ENCODE peak calls at places on chromosomes 1 and 21, in six cellular contexts. One of them, this sample, is unnamed. For H3K4me1 and H3K79me2, the result is how much of the 10 kb centered on the place peaks cover.

GRCh38 chr1:111045033-111045722 is 81.5 kb upstream of the LRIF1 start:
- DNase-seq in GM23338: no peak
- DNase-seq in astrocyte: no peak
- DNase-seq in H1: no peak
- DNase-seq in fibroblast of lung: no peak
- DNase-seq in mesendoderm: no peak
- DNase-seq in this sample: no peak

GRCh38 chr1:100474838-100475237 is 63.1 kb upstream of the GPR88 start:
- DNase-seq in astrocyte: no peak
- DNase-seq in fibroblast of lung: no peak
- DNase-seq in GM23338: no peak
- DNase-seq in mesendoderm: no peak
- DNase-seq in H1: no peak
- DNase-seq in this sample: no peak

GRCh38 chr1:226482196-226482595 is 66.4 kb upstream of the STUM start:
- DNase-seq in H1: no peak
- DNase-seq in fibroblast of lung: no peak
- DNase-seq in astrocyte: no peak
- DNase-seq in GM23338: no peak
- DNase-seq in mesendoderm: no peak
- DNase-seq in this sample: no peak

GRCh38 chr1:211825990-211826389 is 4.6 kb downstream of the LPGAT1 start:
- DNase-seq in fibroblast of lung: peak
- DNase-seq in mesendoderm: no peak
- DNase-seq in H1: no peak
- DNase-seq in GM23338: no peak
- DNase-seq in astrocyte: peak
- DNase-seq in this sample: no peak

GRCh38 chr1:236773919-236774318 is 21.2 kb upstream of the MTR start:
- DNase-seq in mesendoderm: no peak
- DNase-seq in H1: no peak
- DNase-seq in astrocyte: no peak
- DNase-seq in fibroblast of lung: no peak
- DNase-seq in GM23338: no peak
- DNase-seq in this sample: no peak

GRCh38 chr1:11453742-11454442 is 25.1 kb upstream of the DISP3 start:
- DNase-seq in mesendoderm: no peak
- DNase-seq in H1: no peak
- DNase-seq in GM23338: no peak
- DNase-seq in fibroblast of lung: no peak
- DNase-seq in astrocyte: no peak
- DNase-seq in this sample: no peak

GRCh38 chr1:198560093-198560638 is 19.7 kb upstream of the ATP6V1G3 start:
- DNase-seq in fibroblast of lung: peak
- DNase-seq in GM23338: no peak
- DNase-seq in mesendoderm: no peak
- DNase-seq in astrocyte: peak
- DNase-seq in H1: no peak
- DNase-seq in this sample: no peak

GRCh38 chr1:150875197-150876110 is 945 bp downstream of the ARNT start:
- DNase-seq in fibroblast of lung: no peak
- DNase-seq in H1: no peak
- DNase-seq in GM23338: peak
- DNase-seq in astrocyte: no peak
- DNase-seq in mesendoderm: no peak
- DNase-seq in this sample: peak

GRCh38 chr21:45836694-45837670 is 144.6 kb upstream of the COL6A1 start:
- DNase-seq in GM23338: no peak
- DNase-seq in mesendoderm: no peak
- DNase-seq in fibroblast of lung: no peak
- DNase-seq in astrocyte: no peak
- DNase-seq in H1: no peak
- DNase-seq in this sample: no peak

GRCh38 chr1:232556336-232556735 is 73.6 kb downstream of the SIPA1L2 start:
- DNase-seq in astrocyte: no peak
- DNase-seq in H1: no peak
- DNase-seq in mesendoderm: peak
- DNase-seq in GM23338: no peak
- DNase-seq in fibroblast of lung: no peak
- DNase-seq in this sample: no peak

GRCh38 chr1:221284028-221284427 is 404.8 kb downstream of the HLX start:
- DNase-seq in mesendoderm: no peak
- DNase-seq in astrocyte: peak
- DNase-seq in GM23338: no peak
- DNase-seq in H1: no peak
- DNase-seq in fibroblast of lung: peak
- DNase-seq in this sample: no peak

GRCh38 chr21:41142051-41142795 is 25.7 kb upstream of the BACE2 start:
- DNase-seq in astrocyte: peak
- DNase-seq in GM23338: peak
- DNase-seq in fibroblast of lung: peak
- DNase-seq in H1: no peak
- DNase-seq in mesendoderm: peak
- DNase-seq in this sample: no peak

GRCh38 chr1:65108025-65108692 is 39.8 kb upstream of the AK4 start:
- DNase-seq in fibroblast of lung: no peak
- DNase-seq in mesendoderm: no peak
- DNase-seq in astrocyte: no peak
- DNase-seq in H1: no peak
- DNase-seq in GM23338: no peak
- DNase-seq in this sample: no peak

GRCh38 chr21:37532868-37533780 is 166.6 kb downstream of the DYRK1A start:
- DNase-seq in astrocyte: peak
- DNase-seq in H1: peak
- DNase-seq in fibroblast of lung: peak
- DNase-seq in mesendoderm: peak
- DNase-seq in GM23338: no peak
- DNase-seq in this sample: no peak

GRCh38 chr1:5681654-5682053 is 310.6 kb downstream of the NPHP4 start:
- DNase-seq in astrocyte: no peak
- DNase-seq in fibroblast of lung: no peak
- DNase-seq in mesendoderm: no peak
- DNase-seq in H1: no peak
- DNase-seq in GM23338: no peak
- DNase-seq in this sample: no peak

DNA sequence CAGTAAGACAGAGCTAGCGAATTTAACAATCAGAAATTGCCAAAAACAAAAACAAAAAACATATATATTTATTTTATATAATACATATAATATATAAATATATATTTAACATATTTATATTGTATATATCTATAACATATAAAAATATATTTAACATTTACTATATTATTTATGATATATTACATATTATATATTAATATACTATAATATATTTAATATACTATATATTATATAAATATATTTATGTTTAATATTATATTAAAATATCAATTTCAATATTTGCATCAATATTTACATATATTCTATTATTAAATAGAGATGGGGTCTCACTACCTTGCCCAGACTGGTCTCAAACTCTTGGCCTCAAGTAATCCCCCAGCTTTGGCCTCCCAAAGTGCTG is 50.9 kb downstream of the TBX19 start:
- DNase-seq in mesendoderm: no peak
- DNase-seq in fibroblast of lung: no peak
- DNase-seq in H1: no peak
- DNase-seq in astrocyte: no peak
- DNase-seq in GM23338: no peak
- DNase-seq in this sample: no peak
- H3K4me1 ChIP-seq in mesendoderm: under half
- H3K4me1 ChIP-seq in fibroblast of lung: under half
- H3K4me1 ChIP-seq in H1: under half
- H3K4me1 ChIP-seq in astrocyte: under half
- H3K4me1 ChIP-seq in GM23338: under half
- H3K4me1 ChIP-seq in this sample: under half

DNA sequence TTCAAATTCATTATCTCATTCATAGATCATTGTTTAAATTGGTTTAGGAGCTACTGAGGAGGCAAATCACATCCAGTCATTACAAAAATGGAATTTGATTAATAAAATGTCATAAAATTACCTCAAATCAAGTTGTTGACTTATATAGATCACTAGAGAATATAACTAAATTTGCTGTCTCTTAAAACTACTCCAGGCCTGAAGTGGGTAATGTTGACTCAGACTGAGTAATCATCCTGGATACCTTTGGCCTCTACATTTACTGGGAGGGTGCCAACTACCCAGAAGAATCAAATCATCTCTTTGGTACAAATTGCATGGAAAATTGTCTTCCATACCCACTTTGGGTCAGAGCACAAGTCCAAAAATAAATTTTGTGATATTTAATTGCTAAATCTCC is 191.2 kb upstream of the GREM2 start:
- DNase-seq in astrocyte: peak
- DNase-seq in fibroblast of lung: peak
- DNase-seq in mesendoderm: no peak
- DNase-seq in H1: no peak
- DNase-seq in GM23338: no peak
- DNase-seq in this sample: no peak
- H3K79me2 ChIP-seq in astrocyte: under half
- H3K79me2 ChIP-seq in fibroblast of lung: under half
- H3K79me2 ChIP-seq in mesendoderm: under half
- H3K79me2 ChIP-seq in H1: under half
- H3K79me2 ChIP-seq in GM23338: under half
- H3K79me2 ChIP-seq in this sample: under half

DNA sequence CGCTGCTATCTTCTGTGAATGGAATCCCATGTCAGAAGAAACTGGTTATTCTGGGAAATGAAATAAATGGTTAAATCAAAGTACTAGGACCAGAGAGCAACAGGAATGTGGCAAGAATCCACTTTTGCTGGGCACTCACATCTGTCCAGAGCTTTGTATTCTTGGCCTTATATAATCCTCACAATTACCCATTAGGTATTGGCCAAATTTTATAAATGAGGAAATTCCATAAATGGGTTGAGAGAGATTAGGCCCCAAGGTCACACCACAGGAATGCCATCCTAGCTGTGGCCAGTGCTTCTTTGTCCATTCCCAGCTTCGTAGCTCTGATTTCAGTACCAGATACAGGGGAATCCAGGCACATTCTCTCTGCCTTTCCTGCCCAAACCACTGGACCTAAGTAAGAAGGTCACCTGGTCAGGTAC is 76.1 kb upstream of the HOOK1 start:
- DNase-seq in astrocyte: peak
- DNase-seq in GM23338: no peak
- DNase-seq in H1: no peak
- DNase-seq in fibroblast of lung: peak
- DNase-seq in mesendoderm: no peak
- DNase-seq in this sample: no peak
- H3K4me2 ChIP-seq in astrocyte: peak
- H3K4me2 ChIP-seq in GM23338: no peak
- H3K4me2 ChIP-seq in H1: no peak
- H3K4me2 ChIP-seq in fibroblast of lung: peak
- H3K4me2 ChIP-seq in mesendoderm: no peak
- H3K4me2 ChIP-seq in this sample: no peak

GRCh38 chr1:63874278-63874880 is 100.6 kb downstream of the ROR1 start:
- DNase-seq in H1: no peak
- DNase-seq in GM23338: no peak
- DNase-seq in astrocyte: peak
- DNase-seq in mesendoderm: no peak
- DNase-seq in fibroblast of lung: peak
- DNase-seq in this sample: no peak
- H3K4me1 ChIP-seq in H1: under half
- H3K4me1 ChIP-seq in GM23338: half or more
- H3K4me1 ChIP-seq in astrocyte: half or more
- H3K4me1 ChIP-seq in mesendoderm: under half
- H3K4me1 ChIP-seq in fibroblast of lung: under half
- H3K4me1 ChIP-seq in this sample: under half

GRCh38 chr1:172815740-172816139 is 156.8 kb downstream of the FASLG start:
- DNase-seq in fibroblast of lung: peak
- DNase-seq in GM23338: no peak
- DNase-seq in mesendoderm: no peak
- DNase-seq in H1: no peak
- DNase-seq in astrocyte: peak
- DNase-seq in this sample: no peak
- H3K79me2 ChIP-seq in fibroblast of lung: under half
- H3K79me2 ChIP-seq in GM23338: under half
- H3K79me2 ChIP-seq in mesendoderm: under half
- H3K79me2 ChIP-seq in H1: under half
- H3K79me2 ChIP-seq in astrocyte: under half
- H3K79me2 ChIP-seq in this sample: under half

GRCh38 chr1:109454497-109455133 is 11.7 kb upstream of the SYPL2 start:
- DNase-seq in fibroblast of lung: no peak
- DNase-seq in H1: no peak
- DNase-seq in GM23338: no peak
- DNase-seq in astrocyte: no peak
- DNase-seq in mesendoderm: peak
- DNase-seq in this sample: peak
- H3K4me2 ChIP-seq in fibroblast of lung: no peak
- H3K4me2 ChIP-seq in H1: no peak
- H3K4me2 ChIP-seq in GM23338: no peak
- H3K4me2 ChIP-seq in astrocyte: no peak
- H3K4me2 ChIP-seq in mesendoderm: no peak
- H3K4me2 ChIP-seq in this sample: no peak

DNA sequence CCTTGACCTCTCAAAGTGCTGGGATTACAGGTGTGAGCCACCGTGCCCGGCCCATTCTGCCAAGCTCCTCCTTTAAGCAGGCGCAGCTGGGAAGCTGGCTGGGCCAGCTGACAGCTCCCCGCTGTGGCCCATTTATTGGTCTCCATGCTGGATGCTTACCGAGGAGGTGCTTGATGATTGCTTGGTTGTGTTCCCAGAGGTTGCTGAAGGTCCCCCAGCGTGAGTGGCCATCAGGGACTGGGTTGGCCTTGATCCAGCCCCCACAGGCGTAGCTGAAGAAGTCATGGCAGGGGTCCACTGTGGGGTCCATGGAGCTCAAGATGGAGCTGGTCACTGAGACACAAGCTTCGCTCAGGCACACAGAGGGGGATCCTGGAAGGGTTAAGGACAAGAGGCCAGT is 17.7 kb downstream of the ECE1 start:
- DNase-seq in fibroblast of lung: no peak
- DNase-seq in GM23338: no peak
- DNase-seq in mesendoderm: no peak
- DNase-seq in astrocyte: no peak
- DNase-seq in H1: no peak
- DNase-seq in this sample: no peak
- H3K4me1 ChIP-seq in fibroblast of lung: under half
- H3K4me1 ChIP-seq in GM23338: under half
- H3K4me1 ChIP-seq in mesendoderm: under half
- H3K4me1 ChIP-seq in astrocyte: under half
- H3K4me1 ChIP-seq in H1: under half
- H3K4me1 ChIP-seq in this sample: under half